ENCODE peak calls at places on chromosomes 12 and 14, in four cellular contexts. M, N, L and B are unnamed samples.

GRCh38 chr14:104432611-104433231 is 146.8 kb upstream of the C14orf180 start:
- DNase-seq in M (no peak), N (peak), L (no peak), B (no peak)

GRCh38 chr12:111574797-111575443 is 24.2 kb downstream of the ATXN2 start:
- DNase-seq in M (no peak), N (peak), L (peak), B (peak)

GRCh38 chr12:113221997-113222729 is 899 bp downstream of the TPCN1 start:
- DNase-seq in M (no peak), N (no peak), L (peak), B (no peak)

GRCh38 chr12:3055712-3056467 is 21.3 kb upstream of the TSPAN9 start:
- DNase-seq in M (no peak), N (peak), L (no peak), B (peak)

GRCh38 chr12:17326649-17327048 is 720.7 kb upstream of the LMO3 start:
- DNase-seq in M (no peak), N (no peak), L (no peak), B (peak)

GRCh38 chr12:67811437-67812361 is 163.2 kb downstream of the DYRK2 start:
- DNase-seq in M (peak), N (no peak), L (no peak), B (peak)

GRCh38 chr12:3727877-3728632 is 24.9 kb downstream of the CRACR2A start:
- DNase-seq in M (peak), N (no peak), L (no peak), B (peak)

GRCh38 chr12:66137937-66138336 is 7.4 kb upstream of the LLPH start:
- DNase-seq in M (no peak), N (no peak), L (no peak), B (no peak)

GRCh38 chr12:110937104-110937641 is 16.8 kb upstream of the MYL2 start:
- DNase-seq in M (peak), N (peak), L (peak), B (peak)

GRCh38 chr12:93662961-93663728 is 14.0 kb upstream of the CRADD start:
- DNase-seq in M (peak), N (no peak), L (no peak), B (no peak)

GRCh38 chr12:104930388-104931326 is 27.4 kb downstream of the SLC41A2 start:
- DNase-seq in M (peak), N (no peak), L (no peak), B (no peak)

GRCh38 chr12:106296179-106296877 is 6.2 kb upstream of the TCP11L2 start:
- DNase-seq in M (peak), N (no peak), L (no peak), B (no peak)

GRCh38 chr14:78836777-78837176 is 666.6 kb downstream of the NRXN3 start:
- DNase-seq in M (peak), N (peak), L (peak), B (peak)

GRCh38 chr12:26318661-26319068 is 123.3 kb downstream of the SSPN start:
- DNase-seq in M (peak), N (no peak), L (no peak), B (peak)

GRCh38 chr12:82873951-82874350 is 187.2 kb downstream of the TMTC2 start:
- DNase-seq in M (no peak), N (no peak), L (no peak), B (peak)

GRCh38 chr12:79776111-79776510 is 85.3 kb upstream of the PAWR start:
- DNase-seq in M (peak), N (no peak), L (no peak), B (no peak)

GRCh38 chr12:123389560-123390351 is 5.8 kb downstream of the KMT5A start:
- DNase-seq in M (no peak), N (peak), L (peak), B (peak)

GRCh38 chr12:98754095-98754494 is 109.0 kb downstream of the APAF1 start:
- DNase-seq in M (peak), N (no peak), L (no peak), B (peak)

GRCh38 chr12:50242751-50243191 is 40.5 kb downstream of the LIMA1 start:
- DNase-seq in M (peak), N (no peak), L (no peak), B (no peak)

GRCh38 chr12:75862692-75863471 is 168.7 kb downstream of the PHLDA1 start:
- DNase-seq in M (peak), N (no peak), L (no peak), B (no peak)

GRCh38 chr14:105313381-105314286 is 914 bp upstream of the PACS2 start:
- DNase-seq in M (no peak), N (peak), L (peak), B (no peak)

GRCh38 chr14:58465425-58465824 is 37.9 kb downstream of the KIAA0586 start:
- DNase-seq in M (peak), N (no peak), L (no peak), B (no peak)

GRCh38 chr12:77679701-77680100 is 151.0 kb upstream of the NAV3 start:
- DNase-seq in M (no peak), N (no peak), L (no peak), B (no peak)

GRCh38 chr14:69997849-69998248 is 118.6 kb downstream of the SMOC1 start:
- DNase-seq in M (peak), N (no peak), L (no peak), B (no peak)

GRCh38 chr12:114911196-114911595 is 227.2 kb upstream of the TBX3 start:
- DNase-seq in M (no peak), N (no peak), L (no peak), B (no peak)

GRCh38 chr14:106872619-106873446 is 1346.5 kb downstream of the TMEM121 start:
- DNase-seq in M (no peak), N (no peak), L (peak), B (no peak)

GRCh38 chr12:2957816-2958431 is 1.3 kb upstream of the TEAD4 start:
- DNase-seq in M (no peak), N (no peak), L (no peak), B (no peak)

GRCh38 chr12:58532855-58533608 is 387.3 kb downstream of the LRIG3 start:
- DNase-seq in M (no peak), N (no peak), L (no peak), B (no peak)

GRCh38 chr14:92254786-92255185 is 68.2 kb upstream of the SLC24A4 start:
- DNase-seq in M (peak), N (peak), L (peak), B (peak)

GRCh38 chr12:87020071-87020470 is 763.9 kb upstream of the MGAT4C start:
- DNase-seq in M (no peak), N (no peak), L (no peak), B (peak)

GRCh38 chr12:125773033-125773432 is 707.8 kb downstream of the AACS start:
- DNase-seq in M (no peak), N (peak), L (peak), B (peak)

GRCh38 chr12:112752298-112752697 is 39.2 kb upstream of the RPH3A start:
- DNase-seq in M (no peak), N (no peak), L (no peak), B (no peak)

GRCh38 chr14:36975834-36976233 is 196.6 kb downstream of the SLC25A21 start:
- DNase-seq in M (peak), N (no peak), L (no peak), B (peak)

DNA sequence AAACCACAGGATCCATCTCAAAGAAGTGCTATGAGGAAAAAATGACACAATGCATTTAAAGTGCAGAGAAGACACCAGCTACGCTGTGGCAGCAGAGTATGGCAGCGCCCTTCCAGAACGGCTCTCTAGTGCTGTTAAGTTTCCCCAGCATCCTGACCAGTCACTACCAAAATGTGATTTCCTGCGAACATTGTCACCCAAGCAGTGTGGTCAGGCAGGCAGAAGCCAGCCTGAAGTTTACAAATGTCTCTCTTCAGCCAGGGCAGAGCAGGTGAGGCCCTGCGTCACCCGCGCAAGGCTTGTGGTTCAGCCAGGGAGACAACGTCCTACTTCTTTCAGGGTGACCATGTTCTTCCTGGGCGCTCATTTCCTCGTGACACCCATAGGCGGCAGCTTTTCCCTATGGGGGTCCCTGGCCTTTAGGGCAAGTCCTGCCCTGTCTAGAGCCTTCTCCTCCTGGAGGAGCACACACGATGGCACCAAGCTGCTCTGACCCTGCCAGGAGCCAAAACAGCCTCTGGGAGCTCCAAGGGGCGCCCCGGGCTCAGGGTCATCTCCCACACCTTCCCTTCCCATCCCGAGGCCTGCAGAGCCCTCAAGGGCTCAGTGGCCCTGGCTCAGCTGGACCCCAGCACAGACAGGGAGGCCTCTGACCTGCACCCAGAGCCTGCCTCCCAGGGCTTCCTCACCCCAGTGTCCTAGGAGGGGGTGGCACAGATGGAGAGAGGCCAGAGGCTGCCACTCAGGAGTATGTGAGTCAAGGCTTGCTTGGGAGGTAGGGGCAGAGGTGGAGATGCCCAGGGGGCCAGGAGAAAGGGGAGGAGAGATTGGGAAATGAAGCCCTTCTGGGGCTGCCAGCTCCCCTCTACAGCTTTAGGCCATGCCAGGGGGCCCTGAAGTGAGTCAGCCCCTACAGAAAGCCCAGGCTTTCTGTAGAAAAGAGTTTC is 41.9 kb downstream of the PSMA6 start:
- DNase-seq in M (no peak), N (no peak), L (peak), B (no peak)
- H2BK5ac ChIP-seq in M (no peak), N (no peak), L (peak), B (no peak)

GRCh38 chr12:24778486-24779304 is 170.2 kb downstream of the BCAT1 start:
- DNase-seq in M (peak), N (no peak), L (no peak), B (peak)

GRCh38 chr12:24777359-24777758 is 171.5 kb downstream of the BCAT1 start:
- DNase-seq in M (no peak), N (no peak), L (no peak), B (no peak)

GRCh38 chr12:24776856-24777255 is 172.0 kb downstream of the BCAT1 start:
- DNase-seq in M (no peak), N (no peak), L (no peak), B (no peak)

DNA sequence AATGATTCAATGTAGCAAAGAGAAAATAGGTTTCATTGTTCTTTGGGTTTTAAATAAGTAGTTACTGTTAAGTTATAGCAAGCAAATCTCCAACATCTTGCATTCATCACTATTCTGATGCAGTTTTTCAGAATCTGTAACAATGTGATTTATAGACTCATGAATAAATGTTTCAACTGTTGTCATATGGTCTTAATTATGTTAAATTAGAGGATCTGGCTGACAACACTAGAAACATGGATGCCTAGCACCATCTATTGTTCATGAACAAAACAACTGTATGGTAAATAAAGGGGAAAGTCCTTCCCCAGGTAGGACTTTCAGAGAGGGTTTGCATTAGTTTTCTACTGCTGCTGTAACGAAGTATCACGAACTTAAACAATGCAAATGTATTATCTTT is 167.9 kb downstream of the BCAT1 start:
- DNase-seq in M (peak), N (no peak), L (no peak), B (peak)
- H3K56ac ChIP-seq in M (no peak), N (no peak), L (no peak), B (no peak)

DNA sequence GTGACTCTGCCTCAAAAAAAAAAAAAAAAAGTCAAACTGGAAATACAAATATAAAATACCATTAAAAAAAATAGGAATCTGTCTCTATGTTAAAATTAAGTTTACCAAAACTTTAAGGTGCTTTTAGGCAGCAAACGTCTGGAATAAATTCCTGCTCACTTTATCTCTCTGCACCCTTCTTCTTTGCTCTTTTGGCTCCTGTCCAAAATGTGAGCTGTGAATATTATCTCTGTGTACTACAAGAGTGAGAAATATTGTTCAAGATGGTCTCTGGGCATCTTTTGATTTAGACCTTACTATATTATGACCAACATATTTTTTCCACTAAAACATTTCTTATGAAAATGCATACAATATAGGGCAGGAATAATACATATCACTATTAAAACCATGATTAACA is 63.7 kb downstream of the PUS7L start:
- DNase-seq in M (no peak), N (no peak), L (no peak), B (no peak)
- H3K4ac ChIP-seq in M (no peak), N (no peak), L (no peak), B (no peak)

DNA sequence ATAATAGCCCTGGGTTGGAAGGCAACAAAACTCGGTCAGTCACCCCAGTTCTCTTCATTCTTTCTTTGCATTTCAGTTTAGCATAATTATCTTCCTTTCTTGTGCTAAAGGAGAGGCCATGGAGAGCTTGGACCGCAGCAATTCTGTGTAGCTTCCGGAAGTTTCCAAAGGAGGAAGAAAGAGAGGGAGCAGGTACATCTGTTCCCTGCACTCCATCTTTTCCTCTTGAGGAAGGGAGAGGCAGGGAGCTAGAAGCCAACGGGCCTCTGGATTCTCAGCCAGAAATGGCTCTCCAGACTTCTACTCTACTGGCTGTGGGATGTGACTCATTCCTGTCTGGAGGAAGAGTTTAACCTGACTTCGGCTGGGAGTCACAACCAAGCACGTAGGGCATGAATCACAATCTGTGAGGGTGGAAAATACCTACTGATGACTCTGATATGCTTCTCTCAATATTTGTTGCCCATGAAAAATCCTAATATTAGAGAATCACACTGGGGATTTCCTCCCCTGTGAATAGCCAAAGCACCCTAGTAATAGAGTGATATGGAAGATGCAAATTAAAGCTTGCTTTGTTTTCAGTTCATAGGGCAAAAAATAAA is 17.0 kb downstream of the ANO6 start:
- DNase-seq in M (peak), N (peak), L (no peak), B (peak)
- H2BK5ac ChIP-seq in M (peak), N (no peak), L (peak), B (no peak)

GRCh38 chr14:21287166-21287565 is 7.3 kb downstream of the RPGRIP1 start:
- DNase-seq in M (no peak), N (no peak), L (no peak), B (no peak)
- H3K56ac ChIP-seq in M (no peak), N (no peak), L (no peak), B (no peak)